ENCODE peak calls at places on chromosome 4, in four cellular contexts. O is PC-3, P is MM.1S, U is GM23248. E is an unnamed sample. For H3K4me1, the result is how much of the 10 kb centered on the place peaks cover.

GRCh38 chr4:119179011-119179410 is 33.5 kb upstream of the USP53 start:
- DNase-seq in U (no peak), O (no peak), P (no peak), E (no peak)

GRCh38 chr4:106583567-106583966 is 215.0 kb upstream of the GIMD1 start:
- DNase-seq in U (peak), O (peak), P (no peak), E (no peak)

GRCh38 chr4:25330905-25331816 is 18.6 kb downstream of the ZCCHC4 start:
- DNase-seq in U (no peak), O (no peak), P (peak), E (no peak)

GRCh38 chr4:125325733-125326132 is 11.0 kb downstream of the FAT4 start:
- DNase-seq in O (no peak), P (no peak), U (no peak), E (no peak)

GRCh38 chr4:1248262-1249147 is at the start of gene CTBP1:
- DNase-seq in P (peak), O (peak), U (peak), E (peak)

GRCh38 chr4:48017108-48017527 is 546 bp downstream of the NIPAL1 start:
- DNase-seq in P (no peak), U (peak), O (peak), E (peak)

GRCh38 chr4:136922066-136922465 is 610.2 kb downstream of the PCDH18 start:
- DNase-seq in P (no peak), U (no peak), O (no peak), E (no peak)

GRCh38 chr4:24664956-24665355 is 80.6 kb upstream of the DHX15 start:
- DNase-seq in O (no peak), P (no peak), U (peak), E (no peak)

GRCh38 chr4:72895408-72895807 is 174.1 kb downstream of the COX18 start:
- DNase-seq in O (no peak), P (no peak), U (no peak), E (no peak)

GRCh38 chr4:77172336-77172735 is 15.3 kb downstream of the CCNG2 start:
- DNase-seq in O (peak), U (peak), P (no peak), E (no peak)

GRCh38 chr4:98516042-98516440 is 142.4 kb downstream of the TSPAN5 start:
- DNase-seq in O (peak), P (no peak), U (peak), E (no peak)

GRCh38 chr4:106650701-106651100 is 282.1 kb upstream of the GIMD1 start:
- DNase-seq in O (no peak), P (no peak), U (no peak), E (no peak)

GRCh38 chr4:146381263-146381872 is 140.4 kb downstream of the SLC10A7 start:
- DNase-seq in U (no peak), O (no peak), P (no peak), E (no peak)

GRCh38 chr4:124060261-124060918 is 652.1 kb downstream of the ANKRD50 start:
- DNase-seq in P (peak), U (peak), O (peak), E (peak)

GRCh38 chr4:150007512-150007911 is 70.7 kb upstream of the DCLK2 start:
- DNase-seq in O (peak), U (peak), P (no peak), E (no peak)

GRCh38 chr4:174279433-174279832 is 4.0 kb downstream of the FBXO8 start:
- DNase-seq in O (no peak), U (no peak), P (no peak), E (no peak)

GRCh38 chr4:182895791-182896292 is 21.3 kb downstream of the DCTD start:
- DNase-seq in O (no peak), P (no peak), U (no peak), E (no peak)

GRCh38 chr4:182894681-182895275 is 22.4 kb downstream of the DCTD start:
- DNase-seq in O (no peak), U (no peak), P (no peak), E (no peak)

GRCh38 chr4:182896421-182896820 is 20.8 kb downstream of the DCTD start:
- DNase-seq in U (no peak), O (no peak), P (no peak), E (no peak)

GRCh38 chr4:182898479-182898799 is 18.7 kb downstream of the DCTD start:
- DNase-seq in O (no peak), U (no peak), P (no peak), E (no peak)

GRCh38 chr4:182897601-182898478 is 19.3 kb downstream of the DCTD start:
- DNase-seq in U (no peak), O (no peak), P (no peak), E (peak)
- H3K4me1 ChIP-seq in U (under half), O (under half), P (under half), E (under half)

DNA sequence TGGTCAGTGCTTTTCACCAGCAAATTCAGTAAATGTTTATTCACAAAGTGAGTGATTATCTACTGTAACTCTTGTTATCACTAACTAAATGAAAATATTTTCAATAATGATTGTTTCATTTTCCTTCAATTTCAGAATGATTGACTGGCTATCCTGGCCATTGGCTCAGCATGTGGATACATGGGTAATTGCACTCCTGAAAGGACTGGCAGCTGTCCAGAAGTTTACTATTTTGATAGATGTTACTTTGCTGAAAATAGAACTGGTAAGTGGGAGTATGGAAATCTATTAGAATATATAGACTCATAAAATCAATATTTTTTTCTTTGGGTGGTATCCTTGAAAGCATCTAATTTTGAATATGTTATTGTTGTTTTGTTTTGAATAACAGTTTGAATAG is 10.9 kb downstream of the USP38 start:
- DNase-seq in P (no peak), U (no peak), O (no peak), E (no peak)
- H3K4me3 ChIP-seq in P (no peak), U (no peak), O (no peak), E (no peak)

DNA sequence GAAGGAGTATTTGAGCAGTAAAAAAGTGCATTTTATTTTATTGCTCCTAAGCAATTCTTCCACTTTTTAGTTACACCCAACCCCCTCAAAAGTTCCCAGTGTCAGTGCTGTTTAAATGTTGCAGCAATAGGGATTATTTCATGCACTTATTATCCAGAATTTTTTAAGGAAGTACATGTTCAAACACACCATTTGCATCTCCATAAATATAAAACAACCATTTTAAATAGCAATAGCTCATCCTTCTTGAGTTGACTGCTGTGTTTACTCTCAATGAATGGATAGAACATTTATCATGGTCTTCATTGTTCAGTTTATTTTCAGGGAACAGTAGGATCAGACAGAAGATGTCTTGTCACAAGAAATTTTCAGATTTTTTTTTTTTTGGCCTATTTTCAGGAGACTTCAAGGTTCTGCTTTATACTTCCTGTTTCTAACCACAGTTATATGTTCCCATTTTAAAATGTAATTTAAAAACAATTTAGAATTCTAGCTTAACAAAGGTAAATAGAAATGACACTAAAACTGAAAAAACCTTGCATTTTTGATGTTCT is 171.9 kb downstream of the TMA16 start:
- DNase-seq in O (no peak), U (no peak), P (no peak), E (no peak)
- H3K4me1 ChIP-seq in O (under half), U (under half), P (under half), E (under half)

GRCh38 chr4:85933306-85933640 is 426.6 kb downstream of the MAPK10 start:
- DNase-seq in P (no peak), U (no peak), O (no peak), E (no peak)

GRCh38 chr4:85925071-85925470 is 434.8 kb downstream of the MAPK10 start:
- DNase-seq in O (no peak), P (no peak), U (no peak), E (no peak)

GRCh38 chr4:85932371-85933305 is 427.2 kb downstream of the MAPK10 start:
- DNase-seq in P (no peak), O (no peak), U (no peak), E (peak)

GRCh38 chr4:85928775-85929585 is 430.9 kb downstream of the MAPK10 start:
- DNase-seq in U (peak), P (no peak), O (no peak), E (no peak)

GRCh38 chr4:85929926-85930325 is 429.9 kb downstream of the MAPK10 start:
- DNase-seq in U (peak), P (no peak), O (no peak), E (peak)
- H3K4me3 ChIP-seq in U (no peak), P (no peak), O (peak), E (no peak)

DNA sequence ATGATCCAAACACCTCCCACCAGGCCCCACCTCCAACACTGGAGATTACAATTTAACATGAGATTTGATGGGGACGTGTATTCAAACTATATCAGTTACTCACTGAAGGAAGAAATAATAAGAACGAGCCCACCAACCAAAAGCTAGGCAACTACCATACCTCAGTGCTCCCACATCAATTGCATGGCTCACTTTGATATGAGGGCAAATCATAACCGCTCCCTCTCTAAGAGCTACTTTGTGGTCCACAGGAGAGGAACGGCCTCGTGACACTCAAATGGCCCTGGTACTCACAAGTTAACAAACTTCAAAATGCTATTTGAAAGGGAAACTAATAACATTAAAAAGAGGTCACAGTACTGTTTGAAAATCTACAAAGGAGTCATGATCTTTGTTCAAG is 170.7 kb upstream of the SLC7A11 start:
- DNase-seq in O (no peak), U (no peak), P (no peak), E (no peak)
- H3K4me1 ChIP-seq in O (under half), U (under half), P (under half), E (under half)